ENCODE peak calls at places on chromosome 7, in eight cellular contexts. B is NCI-H1048, D is fibroblast of mammary gland, I is fibroblast of lung, U is stomach, O is OCI-M1, M is T follicular helper cell, Z is NCI-H1092 treated with DMSO at 0.1 percent for 48 hours. S is an unnamed sample.

GRCh38 chr7:151119902-151120301 is 33.6 kb downstream of the AGAP3 start:
- DNase-seq in B (no peak), D (no peak), I (no peak), U (no peak), O (no peak), M (no peak), Z (no peak), S (no peak)

GRCh38 chr7:155844019-155844453 is 31.8 kb upstream of the SHH start:
- DNase-seq in B (no peak), D (no peak), I (peak; percentile 55), U (peak; percentile 95), O (no peak), M (no peak), Z (no peak), S (peak; percentile 70)

GRCh38 chr7:138745189-138745588 is 44.0 kb upstream of the SVOPL start:
- DNase-seq in B (no peak), D (no peak), I (no peak), U (no peak), O (no peak), M (no peak), Z (no peak), S (no peak)

GRCh38 chr7:131409129-131409766 is 81.6 kb downstream of the MKLN1 start:
- DNase-seq in B (no peak), D (no peak), I (no peak), U (no peak), O (no peak), M (no peak), Z (no peak), S (no peak)

GRCh38 chr7:152382244-152382643 is 53.6 kb downstream of the KMT2C start:
- DNase-seq in B (no peak), D (no peak), I (no peak), U (no peak), O (no peak), M (no peak), Z (no peak), S (no peak)

GRCh38 chr7:151315038-151315655 is 26.5 kb upstream of the NUB1 start:
- DNase-seq in B (peak; percentile 56), D (peak; percentile 68), I (peak; percentile 78), U (peak; percentile 75), O (peak; percentile 82), M (peak; percentile 69), Z (peak; percentile 38), S (peak; percentile 63)

GRCh38 chr7:48052748-48053147 is 17.4 kb downstream of the C7orf57 start:
- DNase-seq in B (no peak), D (peak; percentile 65), I (peak; percentile 30), U (no peak), O (no peak), M (no peak), Z (no peak), S (no peak)

GRCh38 chr7:99079104-99079503 is 64.8 kb downstream of the SMURF1 start:
- DNase-seq in B (no peak), D (no peak), I (no peak), U (no peak), O (no peak), M (no peak), Z (no peak), S (no peak)

GRCh38 chr7:74033372-74034311 is 5.7 kb downstream of the ELN start:
- DNase-seq in B (no peak), D (peak; percentile 57), I (peak; percentile 72), U (peak; percentile 62), O (no peak), M (no peak), Z (no peak), S (peak; percentile 90)

GRCh38 chr7:127551941-127552340 is 33.5 kb downstream of the GCC1 start:
- DNase-seq in B (no peak), D (no peak), I (no peak), U (no peak), O (no peak), M (no peak), Z (no peak), S (no peak)

GRCh38 chr7:106057204-106057961 is 54.7 kb downstream of the SYPL1 start:
- DNase-seq in B (no peak), D (no peak), I (no peak), U (no peak), O (no peak), M (no peak), Z (no peak), S (no peak)

GRCh38 chr7:101357433-101357832 is 5.2 kb upstream of the COL26A1 start:
- DNase-seq in B (no peak), D (no peak), I (no peak), U (no peak), O (no peak), M (no peak), Z (no peak), S (no peak)

GRCh38 chr7:121744319-121744718 is 128.6 kb upstream of the PTPRZ1 start:
- DNase-seq in B (no peak), D (no peak), I (no peak), U (no peak), O (no peak), M (no peak), Z (no peak), S (no peak)

GRCh38 chr7:30911133-30911532 is 520 bp upstream of the AQP1 start:
- DNase-seq in B (no peak), D (no peak), I (no peak), U (no peak), O (no peak), M (no peak), Z (no peak), S (no peak)

GRCh38 chr7:101950450-101951119 is 133.2 kb downstream of the CUX1 start:
- DNase-seq in B (no peak), D (peak; percentile 84), I (peak; percentile 90), U (no peak), O (no peak), M (no peak), Z (no peak), S (no peak)

GRCh38 chr7:143979359-143979758 is 20.8 kb upstream of the OR6B1 start:
- DNase-seq in B (no peak), D (peak; percentile 40), I (peak; percentile 51), U (no peak), O (no peak), M (no peak), Z (no peak), S (no peak)

GRCh38 chr7:140592957-140593356 is 47.7 kb downstream of the DENND2A start:
- DNase-seq in B (no peak), D (no peak), I (no peak), U (no peak), O (no peak), M (no peak), Z (no peak), S (no peak)

S was measured in pancreas.